ENCODE peak calls at places on chromosomes 13 and 19, in eight cellular contexts. R is transverse colon, Q is stomach, Z is breast epithelium, H is GM12878, P is HCT116, Y is upper lobe of left lung, O is esophagus muscularis mucosa. X is an unnamed sample.

GRCh38 chr13:113918981-113919646 is 54.8 kb downstream of the C13orf46 start:
- DNase-seq in R (no peak), Q (peak), Z (peak), H (no peak), P (no peak), Y (peak), O (no peak), X (no peak)

GRCh38 chr19:50720181-50720920 is 749 bp upstream of the SHANK1 start:
- DNase-seq in R (no peak), Q (no peak), Z (no peak), H (no peak), P (no peak), Y (no peak), O (no peak), X (no peak)

GRCh38 chr19:54388001-54388802 is 23.5 kb upstream of the LAIR1 start:
- DNase-seq in R (peak), Q (no peak), Z (no peak), H (no peak), P (no peak), Y (peak), O (no peak), X (peak)

GRCh38 chr19:42601811-42602443 is 7.2 kb upstream of the CEACAM8 start:
- DNase-seq in R (no peak), Q (no peak), Z (no peak), H (no peak), P (no peak), Y (no peak), O (no peak), X (no peak)

GRCh38 chr19:4506449-4507149 is 11.7 kb downstream of the PLIN4 start:
- DNase-seq in R (no peak), Q (no peak), Z (no peak), H (no peak), P (no peak), Y (no peak), O (no peak), X (peak)

GRCh38 chr19:38739440-38740251 is 4.6 kb downstream of the CAPN12 start:
- DNase-seq in R (no peak), Q (no peak), Z (no peak), H (no peak), P (no peak), Y (no peak), O (no peak), X (peak)

GRCh38 chr13:48994731-48995130 is 19.0 kb downstream of the FNDC3A start:
- DNase-seq in R (no peak), Q (no peak), Z (no peak), H (no peak), P (no peak), Y (no peak), O (no peak), X (no peak)

GRCh38 chr13:41222259-41222852 is 28.0 kb upstream of the KBTBD7 start:
- DNase-seq in R (peak), Q (peak), Z (no peak), H (peak), P (peak), Y (peak), O (no peak), X (peak)

GRCh38 chr13:28575200-28575599 is 80.3 kb upstream of the FLT1 start:
- DNase-seq in R (peak), Q (no peak), Z (no peak), H (peak), P (no peak), Y (no peak), O (no peak), X (no peak)

GRCh38 chr19:50173144-50173543 is 10.1 kb upstream of the IZUMO2 start:
- DNase-seq in R (peak), Q (peak), Z (no peak), H (peak), P (no peak), Y (no peak), O (no peak), X (no peak)

GRCh38 chr13:98919566-98919965 is 58.3 kb downstream of the DOCK9 start:
- DNase-seq in R (no peak), Q (no peak), Z (no peak), H (no peak), P (no peak), Y (no peak), O (no peak), X (no peak)

GRCh38 chr13:98923641-98924397 is 54.0 kb downstream of the DOCK9 start:
- DNase-seq in R (no peak), Q (no peak), Z (no peak), H (no peak), P (no peak), Y (no peak), O (peak), X (no peak)

GRCh38 chr13:98921015-98921414 is 56.8 kb downstream of the DOCK9 start:
- DNase-seq in R (no peak), Q (no peak), Z (no peak), H (no peak), P (no peak), Y (no peak), O (no peak), X (no peak)

GRCh38 chr13:98922306-98922705 is 55.6 kb downstream of the DOCK9 start:
- DNase-seq in R (no peak), Q (no peak), Z (no peak), H (no peak), P (no peak), Y (no peak), O (no peak), X (peak)

GRCh38 chr13:98921786-98922185 is 56.1 kb downstream of the DOCK9 start:
- DNase-seq in R (no peak), Q (no peak), Z (no peak), H (no peak), P (no peak), Y (no peak), O (no peak), X (no peak)
- H3K27ac ChIP-seq in R (no peak), Q (no peak), Z (peak), H (no peak), P (no peak), Y (no peak), O (no peak), X (no peak)

GRCh38 chr19:18839465-18840287 is 7.9 kb downstream of the UPF1 start:
- DNase-seq in R (no peak), Q (peak), Z (no peak), H (no peak), P (no peak), Y (peak), O (no peak), X (peak)
- TF ChIP-seq POLR2AphosphoS5 in R (no peak), Q (no peak), Z (no peak), H (no peak), P (no peak), Y (no peak), O (no peak), X (no peak)

DNA sequence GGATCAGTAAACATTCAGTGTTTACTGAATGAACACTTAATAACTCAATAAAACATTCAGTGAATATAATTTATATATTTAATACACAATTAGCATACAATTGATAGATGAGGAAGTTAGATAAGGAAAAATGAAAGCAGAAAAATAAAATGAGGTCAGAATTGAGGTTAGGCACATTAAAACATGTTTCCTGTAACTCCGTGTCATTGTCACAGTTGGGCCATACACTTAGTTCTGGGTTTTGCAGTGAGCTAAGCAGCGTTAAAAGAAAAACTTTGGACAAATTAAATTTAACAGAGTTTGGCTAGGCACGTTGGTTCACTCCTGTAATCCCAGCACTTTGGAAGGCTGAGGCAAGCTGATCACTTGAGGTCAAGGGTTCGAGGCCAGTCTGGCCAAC is 71.4 kb downstream of the MIPEP start:
- DNase-seq in R (no peak), Q (no peak), Z (no peak), H (no peak), P (no peak), Y (no peak), O (no peak), X (no peak)
- TF ChIP-seq POLR2A in R (no peak), Q (no peak), Z (no peak), H (no peak), P (no peak), Y (no peak), O (no peak), X (no peak)

DNA sequence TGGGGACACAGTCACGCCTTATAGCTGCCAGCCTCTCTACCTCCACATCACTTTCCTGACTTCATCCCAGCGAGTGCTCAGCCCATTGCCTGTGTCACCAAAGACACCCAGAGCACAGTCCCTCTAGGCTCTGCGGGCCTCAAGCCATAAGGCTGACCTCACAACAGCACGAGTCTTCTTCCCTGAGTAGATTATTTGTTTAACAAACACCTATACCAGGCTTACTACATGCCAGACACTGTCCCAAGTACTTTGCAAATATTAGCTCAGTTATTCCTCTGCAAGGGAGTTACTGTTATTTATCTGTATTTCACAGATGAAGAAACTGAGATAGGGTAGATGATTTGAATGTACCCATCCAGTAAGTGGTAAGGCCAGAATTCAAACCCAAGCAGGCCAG is 504.3 kb downstream of the COG6 start:
- DNase-seq in R (no peak), Q (no peak), Z (no peak), H (no peak), P (no peak), Y (no peak), O (no peak), X (no peak)
- H3K27ac ChIP-seq in R (no peak), Q (no peak), Z (no peak), H (no peak), P (no peak), Y (no peak), O (no peak), X (no peak)

GRCh38 chr13:50617134-50617721 is 226.3 kb downstream of the DLEU7 start:
- DNase-seq in R (no peak), Q (no peak), Z (no peak), H (no peak), P (peak), Y (no peak), O (no peak), X (peak)
- TF ChIP-seq POLR2AphosphoS5 in R (no peak), Q (no peak), Z (no peak), H (no peak), P (no peak), Y (no peak), O (no peak), X (peak)

DNA sequence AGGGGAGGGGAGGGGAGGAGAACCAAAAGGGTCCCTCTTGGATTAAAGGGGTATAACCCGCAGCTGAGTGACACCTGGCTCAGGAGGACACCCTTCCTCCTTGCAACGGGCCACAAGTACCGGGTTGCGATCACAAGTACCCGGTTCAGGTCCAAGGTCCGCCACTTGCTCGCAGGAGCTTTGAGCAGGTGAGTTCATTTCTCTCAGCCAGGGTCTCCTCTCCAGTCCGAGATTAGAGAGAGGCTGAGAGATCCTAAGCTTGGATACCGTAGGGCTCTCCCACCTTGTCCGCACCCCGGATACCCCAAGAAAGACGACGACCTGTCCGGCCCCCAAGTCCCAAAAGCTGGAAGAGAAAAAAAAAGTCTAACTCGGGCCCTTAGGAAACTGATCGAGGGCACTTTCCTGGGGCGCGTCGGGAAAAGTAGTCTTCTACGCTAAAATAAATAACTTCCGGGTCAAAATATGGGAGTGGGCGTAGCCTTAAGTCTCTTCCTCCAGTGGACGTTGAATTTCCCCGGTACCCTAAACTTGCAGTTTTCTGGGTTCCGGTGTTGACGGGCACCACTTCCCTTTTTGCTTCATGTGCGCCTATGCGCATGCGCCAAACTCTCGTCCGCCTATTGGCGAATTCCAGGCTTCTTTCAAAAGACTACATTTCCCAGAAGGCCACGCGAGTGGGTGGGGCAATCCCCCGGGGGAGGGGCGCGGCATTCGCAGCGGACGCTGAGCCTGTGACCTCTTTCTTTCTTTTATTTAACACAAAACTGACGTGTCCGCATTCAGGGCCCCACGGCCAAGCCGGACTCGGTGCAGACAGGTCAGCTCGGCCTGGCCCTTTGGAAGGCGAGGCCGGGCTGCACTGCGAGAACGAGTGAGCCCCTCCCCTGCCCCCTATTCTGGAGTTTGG is 4.4 kb downstream of the C19orf67 start:
- DNase-seq in R (peak), Q (peak), Z (peak), H (peak), P (peak), Y (peak), O (peak), X (peak)
- TF ChIP-seq POLR2A in R (peak), Q (no peak), Z (peak), H (peak), P (peak), Y (peak), O (peak), X (peak)

GRCh38 chr13:105763851-105764250 is 771.6 kb downstream of the EFNB2 start:
- DNase-seq in R (no peak), Q (no peak), Z (no peak), H (no peak), P (no peak), Y (no peak), O (no peak), X (no peak)
- H3K27ac ChIP-seq in R (no peak), Q (no peak), Z (no peak), H (no peak), P (no peak), Y (no peak), O (no peak), X (no peak)

DNA sequence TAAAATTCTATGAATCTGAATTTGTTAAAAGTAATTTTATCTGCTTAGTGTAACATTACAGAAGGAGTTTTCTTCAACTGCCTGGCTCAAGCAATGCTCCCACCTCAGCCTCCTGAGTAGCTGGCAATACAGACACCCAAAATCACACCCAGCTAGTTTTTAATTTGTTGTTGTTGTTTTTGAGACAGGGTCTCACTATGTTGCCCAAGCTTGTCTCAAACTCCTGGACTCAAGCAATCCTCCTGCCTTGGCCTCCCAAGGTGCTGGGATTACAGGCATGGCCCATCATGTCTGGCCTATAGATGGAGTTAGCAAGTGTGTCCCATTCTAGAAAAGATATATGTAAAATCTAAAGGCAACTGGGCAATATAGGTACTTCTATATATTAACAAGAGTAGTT is 1580.4 kb upstream of the PRR20A start:
- DNase-seq in R (no peak), Q (no peak), Z (no peak), H (no peak), P (no peak), Y (no peak), O (no peak), X (no peak)
- TF ChIP-seq POLR2AphosphoS5 in R (no peak), Q (no peak), Z (no peak), H (no peak), P (no peak), Y (no peak), O (no peak), X (no peak)

DNA sequence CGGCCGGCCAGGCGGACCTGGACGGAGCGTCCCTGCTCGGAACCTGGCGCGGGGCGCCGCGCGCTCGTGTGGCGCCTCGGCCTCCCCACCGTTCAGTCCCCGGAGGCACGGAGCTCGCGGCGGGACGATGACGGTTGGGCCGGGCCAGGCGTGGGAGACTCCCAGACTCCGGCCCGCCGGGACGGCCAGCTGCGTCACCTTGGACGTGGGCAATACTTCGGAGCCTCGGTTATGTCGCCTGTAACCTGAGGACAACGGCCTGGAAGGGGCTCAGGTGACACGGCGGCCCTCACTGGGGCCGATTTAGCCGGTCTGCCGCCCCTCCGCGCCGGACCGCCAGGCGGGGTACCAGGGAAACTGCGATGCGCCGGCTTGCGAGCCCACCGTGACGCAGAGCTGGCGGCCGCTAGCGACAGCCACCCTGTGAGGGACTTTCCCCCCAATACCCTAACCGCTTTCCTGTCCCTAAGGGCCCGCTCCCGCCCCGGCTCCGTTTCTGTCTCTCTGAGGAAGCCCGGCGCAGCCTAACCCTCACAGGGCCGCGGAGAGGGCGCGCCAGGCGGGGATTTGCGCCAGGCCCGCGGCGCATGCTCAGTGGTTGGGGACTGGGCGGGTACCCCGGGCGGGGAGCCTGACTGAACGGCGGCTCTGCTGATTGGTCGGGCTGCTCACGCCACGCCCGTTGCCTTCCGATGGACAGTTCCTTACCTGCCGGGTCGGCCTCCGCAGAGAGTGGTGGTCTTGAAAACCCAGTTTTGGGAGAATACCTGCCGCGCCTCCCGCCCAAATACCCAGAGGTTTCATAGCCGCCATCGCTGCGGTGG is 109.5 kb upstream of the DOCK9 start:
- DNase-seq in R (peak), Q (peak), Z (peak), H (peak), P (peak), Y (peak), O (peak), X (peak)
- TF ChIP-seq POLR2A in R (peak), Q (no peak), Z (peak), H (peak), P (peak), Y (peak), O (peak), X (no peak)